ENCODE peak calls at places on chromosomes 1 and 21, in seven cellular contexts. P is neuronal stem cell, K is IMR-90, D is mesendoderm, L is H9, Z is mesenchymal stem cell, Q is H1. E is an unnamed sample.

GRCh38 chr21:21238882-21239400 is 240.7 kb downstream of the NCAM2 start:
- DNase-seq in P (no peak), K (peak), D (no peak), L (no peak), Z (no peak), Q (no peak), E (no peak)

GRCh38 chr1:8540971-8541370 is 223.1 kb downstream of the SLC45A1 start:
- DNase-seq in P (no peak), K (no peak), D (no peak), L (no peak), Z (peak), Q (no peak), E (no peak)

GRCh38 chr1:53278294-53278693 is 40.0 kb upstream of the MAGOH start:
- DNase-seq in P (peak), K (peak), D (no peak), L (peak), Z (peak), Q (no peak), E (peak)

GRCh38 chr1:201191723-201192477 is 1.3 kb downstream of the IGFN1 start:
- DNase-seq in P (no peak), K (peak), D (no peak), L (no peak), Z (peak), Q (no peak), E (no peak)

GRCh38 chr1:41994195-41994894 is 75.6 kb upstream of the HIVEP3 start:
- DNase-seq in P (no peak), K (no peak), D (no peak), L (no peak), Z (no peak), Q (no peak), E (no peak)

GRCh38 chr1:117258791-117259190 is 48.1 kb upstream of the VTCN1 start:
- DNase-seq in P (no peak), K (no peak), D (no peak), L (no peak), Z (no peak), Q (no peak), E (no peak)

GRCh38 chr1:19073311-19074186 is 117.1 kb upstream of the IFFO2 start:
- DNase-seq in P (no peak), K (no peak), D (no peak), L (no peak), Z (no peak), Q (no peak), E (no peak)

GRCh38 chr1:225811622-225812487 is 1.9 kb downstream of the EPHX1 start:
- DNase-seq in P (no peak), K (no peak), D (peak), L (peak), Z (peak), Q (no peak), E (no peak)

GRCh38 chr1:109357673-109358072 is 40.0 kb downstream of the SORT1 start:
- DNase-seq in P (no peak), K (peak), D (no peak), L (no peak), Z (peak), Q (no peak), E (no peak)

GRCh38 chr1:245094092-245094491 is 60.7 kb upstream of the KIF26B start:
- DNase-seq in P (no peak), K (no peak), D (peak), L (no peak), Z (no peak), Q (no peak), E (no peak)

GRCh38 chr1:58283380-58284338 is 262.9 kb downstream of the OMA1 start:
- DNase-seq in P (no peak), K (no peak), D (no peak), L (no peak), Z (no peak), Q (no peak), E (no peak)

GRCh38 chr1:193709607-193710006 is 523.2 kb upstream of the B3GALT2 start:
- DNase-seq in P (no peak), K (no peak), D (peak), L (no peak), Z (no peak), Q (no peak), E (no peak)

GRCh38 chr1:173422456-173422976 is 54.6 kb upstream of the PRDX6 start:
- DNase-seq in P (no peak), K (no peak), D (no peak), L (no peak), Z (no peak), Q (no peak), E (no peak)

GRCh38 chr21:30382201-30382600 is 10.1 kb upstream of the KRTAP13-2 start:
- DNase-seq in P (no peak), K (no peak), D (no peak), L (no peak), Z (no peak), Q (no peak), E (no peak)

GRCh38 chr1:168032048-168032447 is 95.2 kb upstream of the MPC2 start:
- DNase-seq in P (no peak), K (no peak), D (no peak), L (no peak), Z (no peak), Q (no peak), E (no peak)
- H2BK5ac ChIP-seq in P (no peak), K (no peak), D (no peak), L (no peak), Z (no peak), Q (no peak), E (no peak)

DNA sequence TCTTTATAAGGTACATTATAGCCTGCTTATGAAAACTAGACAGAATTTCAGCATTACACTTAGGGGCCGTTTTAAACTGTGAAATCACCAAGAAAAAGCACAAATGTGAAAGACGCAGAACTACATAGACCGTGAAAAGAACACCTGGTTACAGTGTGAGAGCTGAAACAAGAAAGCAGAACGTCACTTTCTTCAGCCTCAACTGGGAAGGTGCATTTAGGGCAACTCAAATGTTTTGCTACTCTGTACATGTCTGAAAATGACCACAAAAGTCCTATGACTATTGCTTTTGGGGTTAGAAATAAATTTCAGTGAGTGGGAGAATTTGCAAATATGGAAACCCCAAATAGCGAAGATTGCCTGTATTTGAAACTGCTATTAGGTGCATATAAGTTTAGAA is 268.7 kb downstream of the OLFM3 start:
- DNase-seq in P (no peak), K (no peak), D (no peak), L (no peak), Z (no peak), Q (no peak), E (no peak)
- H3K4me2 ChIP-seq in P (no peak), K (no peak), D (no peak), L (no peak), Z (no peak), Q (no peak), E (no peak)

GRCh38 chr1:171270806-171271205 is 22.5 kb downstream of the FMO1 start:
- DNase-seq in P (no peak), K (no peak), D (no peak), L (no peak), Z (no peak), Q (no peak), E (no peak)
- H2BK5ac ChIP-seq in P (no peak), K (no peak), D (no peak), L (no peak), Z (no peak), Q (no peak), E (no peak)

GRCh38 chr1:59520759-59521442 is 224.0 kb downstream of the FGGY start:
- DNase-seq in P (no peak), K (peak), D (no peak), L (no peak), Z (peak), Q (no peak), E (no peak)

GRCh38 chr1:59523745-59524450 is 227.0 kb downstream of the FGGY start:
- DNase-seq in P (no peak), K (no peak), D (no peak), L (no peak), Z (no peak), Q (no peak), E (no peak)

GRCh38 chr1:59522925-59523505 is 226.1 kb downstream of the FGGY start:
- DNase-seq in P (no peak), K (no peak), D (no peak), L (no peak), Z (no peak), Q (no peak), E (no peak)

GRCh38 chr1:59520194-59520593 is 223.3 kb downstream of the FGGY start:
- DNase-seq in P (no peak), K (peak), D (no peak), L (no peak), Z (no peak), Q (no peak), E (no peak)

DNA sequence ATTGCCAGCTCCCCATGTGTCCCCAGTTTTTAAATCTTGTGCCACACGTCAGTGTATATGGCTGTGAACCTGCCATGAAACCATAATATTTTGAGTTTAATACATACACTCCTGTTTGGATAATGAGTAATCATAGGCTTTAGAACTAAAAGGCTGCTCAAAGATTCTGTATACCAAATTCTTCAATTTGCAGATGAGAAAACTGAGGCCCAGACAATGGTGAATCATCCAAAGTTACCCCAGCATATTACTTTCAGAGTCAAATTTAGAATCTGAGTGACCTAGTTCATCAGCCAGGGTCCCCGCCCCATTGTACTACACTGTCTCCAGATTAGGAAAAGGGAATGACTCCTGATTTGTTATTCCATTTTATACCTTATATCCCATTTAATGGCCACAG is 224.6 kb downstream of the FGGY start:
- DNase-seq in P (no peak), K (peak), D (no peak), L (no peak), Z (no peak), Q (no peak), E (no peak)
- H3K4me2 ChIP-seq in P (no peak), K (peak), D (no peak), L (no peak), Z (no peak), Q (no peak), E (no peak)

GRCh38 chr1:81323862-81324261 is 476.9 kb upstream of the ADGRL2 start:
- DNase-seq in P (no peak), K (no peak), D (no peak), L (no peak), Z (no peak), Q (no peak), E (no peak)
- H2BK5ac ChIP-seq in P (no peak), K (no peak), D (no peak), L (no peak), Z (no peak), Q (peak), E (no peak)